ENCODE peak calls at places on chromosome 15, in ten cellular contexts. One of them, this sample, is unnamed.

GRCh38 chr15:88863412-88863811 is 31.9 kb downstream of the HAPLN3 start:
- DNase-seq in ovary: no peak
- DNase-seq in AG09309: no peak
- DNase-seq in colonic mucosa: no peak
- DNase-seq in adrenal gland: no peak
- DNase-seq in HCT116: no peak
- DNase-seq in osteoblast: peak; percentile 18
- DNase-seq in fibroblast of pulmonary artery: no peak
- DNase-seq in HFF-Myc: no peak
- DNase-seq in Panc1: no peak
- DNase-seq in this sample: no peak

GRCh38 chr15:38688761-38689160 is 124.1 kb upstream of the RASGRP1 start:
- DNase-seq in osteoblast: no peak
- DNase-seq in AG09309: no peak
- DNase-seq in HFF-Myc: no peak
- DNase-seq in HCT116: no peak
- DNase-seq in adrenal gland: no peak
- DNase-seq in colonic mucosa: no peak
- DNase-seq in fibroblast of pulmonary artery: no peak
- DNase-seq in Panc1: no peak
- DNase-seq in ovary: no peak
- DNase-seq in this sample: no peak

GRCh38 chr15:80523746-80524145 is 119.6 kb downstream of the ARNT2 start:
- DNase-seq in ovary: no peak
- DNase-seq in AG09309: no peak
- DNase-seq in colonic mucosa: no peak
- DNase-seq in adrenal gland: no peak
- DNase-seq in Panc1: no peak
- DNase-seq in fibroblast of pulmonary artery: no peak
- DNase-seq in HFF-Myc: no peak
- DNase-seq in osteoblast: peak; percentile 88
- DNase-seq in HCT116: no peak
- DNase-seq in this sample: no peak

GRCh38 chr15:42363942-42364341 is 4.6 kb downstream of the CAPN3 start:
- DNase-seq in fibroblast of pulmonary artery: no peak
- DNase-seq in adrenal gland: no peak
- DNase-seq in osteoblast: no peak
- DNase-seq in AG09309: no peak
- DNase-seq in HCT116: no peak
- DNase-seq in ovary: no peak
- DNase-seq in colonic mucosa: no peak
- DNase-seq in HFF-Myc: no peak
- DNase-seq in Panc1: no peak
- DNase-seq in this sample: no peak

GRCh38 chr15:48556159-48556897 is 89.2 kb downstream of the FBN1 start:
- DNase-seq in ovary: no peak
- DNase-seq in AG09309: no peak
- DNase-seq in adrenal gland: no peak
- DNase-seq in osteoblast: no peak
- DNase-seq in HFF-Myc: no peak
- DNase-seq in colonic mucosa: no peak
- DNase-seq in fibroblast of pulmonary artery: no peak
- DNase-seq in HCT116: no peak
- DNase-seq in Panc1: no peak
- DNase-seq in this sample: no peak

GRCh38 chr15:88835119-88835518 is 31.9 kb downstream of the ACAN start:
- DNase-seq in HCT116: no peak
- DNase-seq in Panc1: no peak
- DNase-seq in AG09309: peak; percentile 38
- DNase-seq in ovary: no peak
- DNase-seq in HFF-Myc: no peak
- DNase-seq in osteoblast: no peak
- DNase-seq in adrenal gland: no peak
- DNase-seq in colonic mucosa: no peak
- DNase-seq in fibroblast of pulmonary artery: peak; percentile 9
- DNase-seq in this sample: peak; percentile 16

GRCh38 chr15:66046326-66046725 is 177.0 kb downstream of the RAB11A start:
- DNase-seq in colonic mucosa: no peak
- DNase-seq in osteoblast: no peak
- DNase-seq in adrenal gland: no peak
- DNase-seq in fibroblast of pulmonary artery: no peak
- DNase-seq in HFF-Myc: no peak
- DNase-seq in HCT116: no peak
- DNase-seq in ovary: no peak
- DNase-seq in Panc1: no peak
- DNase-seq in AG09309: no peak
- DNase-seq in this sample: no peak

GRCh38 chr15:62431391-62431790 is 266.3 kb upstream of the C2CD4B start:
- DNase-seq in fibroblast of pulmonary artery: no peak
- DNase-seq in colonic mucosa: no peak
- DNase-seq in Panc1: no peak
- DNase-seq in AG09309: no peak
- DNase-seq in ovary: no peak
- DNase-seq in HCT116: no peak
- DNase-seq in HFF-Myc: no peak
- DNase-seq in osteoblast: no peak
- DNase-seq in adrenal gland: no peak
- DNase-seq in this sample: no peak

GRCh38 chr15:95630683-95631082 is 699.8 kb upstream of the NR2F2 start:
- DNase-seq in osteoblast: no peak
- DNase-seq in HCT116: no peak
- DNase-seq in ovary: no peak
- DNase-seq in adrenal gland: no peak
- DNase-seq in HFF-Myc: no peak
- DNase-seq in fibroblast of pulmonary artery: no peak
- DNase-seq in Panc1: no peak
- DNase-seq in AG09309: no peak
- DNase-seq in colonic mucosa: no peak
- DNase-seq in this sample: no peak

GRCh38 chr15:73786518-73786917 is 33.4 kb upstream of the INSYN1 start:
- DNase-seq in fibroblast of pulmonary artery: no peak
- DNase-seq in HFF-Myc: no peak
- DNase-seq in adrenal gland: no peak
- DNase-seq in Panc1: no peak
- DNase-seq in AG09309: no peak
- DNase-seq in colonic mucosa: no peak
- DNase-seq in HCT116: no peak
- DNase-seq in ovary: peak; percentile 65
- DNase-seq in osteoblast: peak; percentile 70
- DNase-seq in this sample: no peak

GRCh38 chr15:83747718-83748110 is 93.8 kb downstream of the ADAMTSL3 start:
- DNase-seq in colonic mucosa: no peak
- DNase-seq in osteoblast: no peak
- DNase-seq in fibroblast of pulmonary artery: no peak
- DNase-seq in Panc1: no peak
- DNase-seq in ovary: no peak
- DNase-seq in AG09309: no peak
- DNase-seq in adrenal gland: no peak
- DNase-seq in HFF-Myc: no peak
- DNase-seq in HCT116: no peak
- DNase-seq in this sample: no peak
- H3K4me3 ChIP-seq in colonic mucosa: no peak overlapping the region
- H3K4me3 ChIP-seq in osteoblast: no peak overlapping the region
- H3K4me3 ChIP-seq in fibroblast of pulmonary artery: no peak overlapping the region
- H3K4me3 ChIP-seq in Panc1: no peak overlapping the region
- H3K4me3 ChIP-seq in ovary: no peak overlapping the region
- H3K4me3 ChIP-seq in AG09309: no peak overlapping the region
- H3K4me3 ChIP-seq in adrenal gland: no peak overlapping the region
- H3K4me3 ChIP-seq in HFF-Myc: no peak overlapping the region
- H3K4me3 ChIP-seq in HCT116: no peak overlapping the region
- H3K4me3 ChIP-seq in this sample: no peak overlapping the region

GRCh38 chr15:57505056-57505713 is 86.5 kb upstream of the MYZAP start:
- DNase-seq in ovary: no peak
- DNase-seq in adrenal gland: no peak
- DNase-seq in osteoblast: peak; percentile 67
- DNase-seq in Panc1: no peak
- DNase-seq in colonic mucosa: peak; percentile 36
- DNase-seq in HFF-Myc: no peak
- DNase-seq in HCT116: no peak
- DNase-seq in AG09309: no peak
- DNase-seq in fibroblast of pulmonary artery: peak; percentile 18
- DNase-seq in this sample: no peak

GRCh38 chr15:57504599-57504940 is 87.1 kb upstream of the MYZAP start:
- DNase-seq in adrenal gland: no peak
- DNase-seq in HCT116: no peak
- DNase-seq in osteoblast: peak; percentile 31
- DNase-seq in colonic mucosa: no peak
- DNase-seq in Panc1: no peak
- DNase-seq in HFF-Myc: no peak
- DNase-seq in fibroblast of pulmonary artery: no peak
- DNase-seq in AG09309: no peak
- DNase-seq in ovary: no peak
- DNase-seq in this sample: no peak

GRCh38 chr15:57502116-57502515 is 89.6 kb upstream of the MYZAP start:
- DNase-seq in HCT116: no peak
- DNase-seq in fibroblast of pulmonary artery: peak; percentile 42
- DNase-seq in AG09309: no peak
- DNase-seq in adrenal gland: no peak
- DNase-seq in osteoblast: no peak
- DNase-seq in ovary: no peak
- DNase-seq in Panc1: no peak
- DNase-seq in HFF-Myc: no peak
- DNase-seq in colonic mucosa: no peak
- DNase-seq in this sample: no peak

GRCh38 chr15:57503911-57504598 is 87.6 kb upstream of the MYZAP start:
- DNase-seq in ovary: peak; percentile 62
- DNase-seq in adrenal gland: peak; percentile 18
- DNase-seq in HFF-Myc: no peak
- DNase-seq in fibroblast of pulmonary artery: peak; percentile 87
- DNase-seq in HCT116: no peak
- DNase-seq in Panc1: no peak
- DNase-seq in AG09309: no peak
- DNase-seq in osteoblast: peak; percentile 78
- DNase-seq in colonic mucosa: no peak
- DNase-seq in this sample: peak; percentile 87

GRCh38 chr15:57503051-57503702 is 88.5 kb upstream of the MYZAP start:
- DNase-seq in HFF-Myc: no peak
- DNase-seq in AG09309: no peak
- DNase-seq in osteoblast: peak; percentile 32
- DNase-seq in fibroblast of pulmonary artery: no peak
- DNase-seq in ovary: no peak
- DNase-seq in Panc1: no peak
- DNase-seq in adrenal gland: no peak
- DNase-seq in colonic mucosa: no peak
- DNase-seq in HCT116: no peak
- DNase-seq in this sample: peak; percentile 10
- TF ChIP-seq CTCF in HFF-Myc: no peak
- TF ChIP-seq CTCF in AG09309: no peak
- TF ChIP-seq CTCF in osteoblast: peak; percentile 15
- TF ChIP-seq CTCF in fibroblast of pulmonary artery: peak; percentile 24
- TF ChIP-seq CTCF in ovary: no peak
- TF ChIP-seq CTCF in Panc1: peak; percentile 33
- TF ChIP-seq CTCF in adrenal gland: no peak
- TF ChIP-seq CTCF in colonic mucosa: no peak
- TF ChIP-seq CTCF in HCT116: peak; percentile 57
- TF ChIP-seq CTCF in this sample: peak; percentile 7

DNA sequence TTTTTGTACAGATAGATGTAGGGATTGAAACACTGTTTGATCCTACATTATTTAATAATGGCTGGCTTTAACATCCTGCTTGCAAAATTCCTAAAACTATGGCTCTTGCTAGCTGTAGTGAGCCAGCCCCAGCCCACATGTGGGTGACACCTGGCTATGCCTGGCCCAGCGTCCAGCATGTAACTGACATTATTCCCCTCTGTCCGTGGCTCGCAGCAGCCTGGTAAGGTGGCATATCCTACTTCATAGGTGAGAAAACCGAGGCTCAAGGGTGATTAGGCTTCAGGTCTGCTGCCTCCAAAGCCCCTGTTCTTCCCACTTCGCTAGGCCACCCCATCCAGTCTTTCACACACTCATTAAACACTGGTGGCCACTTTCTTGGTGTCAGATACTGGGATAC is 1.6 kb downstream of the CALML4 start:
- DNase-seq in fibroblast of pulmonary artery: no peak
- DNase-seq in osteoblast: no peak
- DNase-seq in adrenal gland: no peak
- DNase-seq in Panc1: no peak
- DNase-seq in ovary: no peak
- DNase-seq in AG09309: no peak
- DNase-seq in colonic mucosa: no peak
- DNase-seq in HCT116: no peak
- DNase-seq in HFF-Myc: no peak
- DNase-seq in this sample: no peak
- H3K4me3 ChIP-seq in fibroblast of pulmonary artery: no peak overlapping the region
- H3K4me3 ChIP-seq in osteoblast: no peak overlapping the region
- H3K4me3 ChIP-seq in adrenal gland: no peak overlapping the region
- H3K4me3 ChIP-seq in Panc1: no peak overlapping the region
- H3K4me3 ChIP-seq in ovary: no peak overlapping the region
- H3K4me3 ChIP-seq in AG09309: no peak overlapping the region
- H3K4me3 ChIP-seq in colonic mucosa: peak overlapping the region; percentile 36
- H3K4me3 ChIP-seq in HCT116: no peak overlapping the region
- H3K4me3 ChIP-seq in HFF-Myc: no peak overlapping the region
- H3K4me3 ChIP-seq in this sample: no peak overlapping the region

GRCh38 chr15:69346112-69346511 is 47.4 kb downstream of the PAQR5 start:
- DNase-seq in HFF-Myc: no peak
- DNase-seq in fibroblast of pulmonary artery: peak; percentile 21
- DNase-seq in Panc1: no peak
- DNase-seq in colonic mucosa: no peak
- DNase-seq in AG09309: no peak
- DNase-seq in osteoblast: no peak
- DNase-seq in HCT116: no peak
- DNase-seq in ovary: no peak
- DNase-seq in adrenal gland: no peak
- DNase-seq in this sample: no peak

GRCh38 chr15:69341356-69341755 is 42.6 kb downstream of the PAQR5 start:
- DNase-seq in osteoblast: no peak
- DNase-seq in fibroblast of pulmonary artery: no peak
- DNase-seq in AG09309: no peak
- DNase-seq in HCT116: no peak
- DNase-seq in Panc1: no peak
- DNase-seq in adrenal gland: no peak
- DNase-seq in colonic mucosa: no peak
- DNase-seq in HFF-Myc: no peak
- DNase-seq in ovary: no peak
- DNase-seq in this sample: no peak

GRCh38 chr15:69343133-69343532 is 44.4 kb downstream of the PAQR5 start:
- DNase-seq in HCT116: no peak
- DNase-seq in HFF-Myc: no peak
- DNase-seq in osteoblast: no peak
- DNase-seq in Panc1: no peak
- DNase-seq in colonic mucosa: no peak
- DNase-seq in AG09309: no peak
- DNase-seq in adrenal gland: peak; percentile 24
- DNase-seq in ovary: no peak
- DNase-seq in fibroblast of pulmonary artery: no peak
- DNase-seq in this sample: no peak

GRCh38 chr15:69342460-69343076 is 43.9 kb downstream of the PAQR5 start:
- DNase-seq in AG09309: no peak
- DNase-seq in fibroblast of pulmonary artery: no peak
- DNase-seq in HCT116: no peak
- DNase-seq in HFF-Myc: no peak
- DNase-seq in ovary: no peak
- DNase-seq in osteoblast: no peak
- DNase-seq in adrenal gland: no peak
- DNase-seq in Panc1: no peak
- DNase-seq in colonic mucosa: no peak
- DNase-seq in this sample: no peak

DNA sequence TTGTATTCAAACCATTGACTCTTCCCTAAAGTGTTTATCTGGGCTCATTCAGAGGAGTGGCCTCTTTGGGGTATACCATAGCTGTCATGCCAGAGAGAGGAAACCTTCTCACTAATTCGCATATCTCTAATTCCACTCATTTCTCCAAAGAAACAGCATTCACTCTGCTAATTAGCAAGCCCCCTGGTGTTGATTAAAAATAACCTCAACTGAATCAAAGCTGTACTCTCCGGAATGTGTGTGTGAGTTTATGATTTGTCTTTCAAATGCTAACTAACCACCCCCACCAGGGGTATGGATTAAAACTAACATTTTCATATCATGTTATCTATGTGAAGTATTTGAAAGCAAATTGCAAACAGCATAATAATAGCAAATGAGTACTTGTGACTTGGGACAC is 45.5 kb downstream of the PAQR5 start:
- DNase-seq in ovary: no peak
- DNase-seq in osteoblast: no peak
- DNase-seq in Panc1: no peak
- DNase-seq in HFF-Myc: no peak
- DNase-seq in adrenal gland: no peak
- DNase-seq in fibroblast of pulmonary artery: no peak
- DNase-seq in AG09309: no peak
- DNase-seq in colonic mucosa: no peak
- DNase-seq in HCT116: no peak
- DNase-seq in this sample: no peak
- TF ChIP-seq CTCF in ovary: no peak
- TF ChIP-seq CTCF in osteoblast: no peak
- TF ChIP-seq CTCF in Panc1: no peak
- TF ChIP-seq CTCF in HFF-Myc: no peak
- TF ChIP-seq CTCF in adrenal gland: no peak
- TF ChIP-seq CTCF in fibroblast of pulmonary artery: no peak
- TF ChIP-seq CTCF in AG09309: no peak
- TF ChIP-seq CTCF in colonic mucosa: no peak
- TF ChIP-seq CTCF in HCT116: no peak
- TF ChIP-seq CTCF in this sample: no peak

This sample was measured in cardiac fibroblast.